ENCODE peak calls at places on chromosomes 7 and 10, in ten cellular contexts. Z is lower lobe of right lung, Y is neural crest cell, N is WTC11, B is bronchial epithelial cell, O is Calu3, H is epithelial cell of esophagus, I is fibroblast of lung, L is WERI-Rb-1, F is astrocyte of the spinal cord. X is an unnamed sample.

GRCh38 chr7:45687721-45688120 is 113.6 kb downstream of the ADCY1 start:
- DNase-seq in Z (no peak), Y (no peak), N (peak; percentile 2), B (peak; percentile 7), O (no peak), H (peak; percentile 17), I (no peak), L (no peak), F (no peak), X (no peak)

GRCh38 chr7:39414669-39415035 is 151.6 kb upstream of the YAE1 start:
- DNase-seq in Z (no peak), Y (no peak), N (no peak), B (no peak), O (no peak), H (no peak), I (no peak), L (no peak), F (no peak), X (no peak)

GRCh38 chr7:129771928-129772479 is 160.5 kb downstream of the NRF1 start:
- DNase-seq in Z (no peak), Y (no peak), N (peak; percentile 51), B (no peak), O (no peak), H (no peak), I (no peak), L (no peak), F (no peak), X (no peak)

GRCh38 chr7:92590711-92591310 is 621 bp upstream of the FAM133B start:
- DNase-seq in Z (peak; percentile 45), Y (no peak), N (no peak), B (no peak), O (no peak), H (no peak), I (no peak), L (peak; percentile 19), F (no peak), X (no peak)

GRCh38 chr7:135169141-135169935 is 1.2 kb downstream of the CYREN start:
- DNase-seq in Z (no peak), Y (no peak), N (peak; percentile 71), B (peak; percentile 96), O (peak; percentile 77), H (peak; percentile 94), I (peak; percentile 67), L (peak; percentile 74), F (no peak), X (peak; percentile 27)

GRCh38 chr7:101589976-101590662 is 39.0 kb downstream of the MYL10 start:
- DNase-seq in Z (no peak), Y (no peak), N (no peak), B (no peak), O (no peak), H (peak; percentile 73), I (no peak), L (no peak), F (no peak), X (no peak)

GRCh38 chr7:47759056-47759706 is 177.3 kb upstream of the TNS3 start:
- DNase-seq in Z (no peak), Y (no peak), N (no peak), B (no peak), O (peak; percentile 48), H (no peak), I (no peak), L (no peak), F (no peak), X (peak; percentile 35)

GRCh38 chr10:59227136-59227673 is 50.8 kb downstream of the PHYHIPL start:
- DNase-seq in Z (no peak), Y (no peak), N (peak; percentile 16), B (no peak), O (peak; percentile 22), H (peak; percentile 7), I (no peak), L (no peak), F (no peak), X (no peak)

DNA sequence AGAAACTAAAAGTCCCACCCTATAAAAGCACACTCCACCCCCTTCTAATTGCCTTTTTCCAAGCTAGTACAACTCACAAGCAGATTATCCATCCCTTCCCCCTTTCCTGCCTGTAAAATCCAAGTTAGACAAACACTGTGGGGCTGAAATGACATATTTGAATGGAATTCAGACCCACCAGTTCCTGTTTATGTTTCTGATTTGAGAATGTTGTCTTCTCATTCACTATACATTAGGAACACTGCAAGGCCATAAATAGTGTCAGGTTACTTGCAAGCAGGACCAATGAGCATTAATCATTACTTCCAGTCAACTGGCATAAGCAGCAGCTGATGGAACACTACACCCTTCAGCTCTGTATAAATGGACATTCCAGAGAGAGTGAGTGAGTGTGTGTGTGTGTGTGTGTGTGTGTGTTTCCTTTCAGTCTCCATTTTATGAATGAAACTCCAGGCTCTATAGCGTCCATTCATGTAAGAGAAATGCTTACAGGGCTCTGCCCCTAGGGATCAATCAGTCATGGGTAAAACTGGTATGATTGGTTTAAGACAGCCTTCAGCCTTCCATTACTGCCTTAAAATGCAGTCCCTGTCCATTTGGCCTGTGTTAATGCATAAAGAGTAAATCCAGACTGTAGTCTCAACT is 69.3 kb downstream of the ETV1 start:
- DNase-seq in Z (no peak), Y (peak; percentile 65), N (no peak), B (peak; percentile 100), O (peak; percentile 89), H (peak; percentile 99), I (peak; percentile 100), L (no peak), F (peak; percentile 99), X (peak; percentile 99)
- TF ChIP-seq CTCF in Z (no peak), Y (no peak), N (no peak), B (no peak), O (no peak), H (no peak), I (no peak), L (no peak), F (no peak), X (no peak)

GRCh38 chr7:97418312-97418711 is 300.8 kb downstream of the SDHAF3 start:
- DNase-seq in Z (no peak), Y (no peak), N (peak; percentile 40), B (no peak), O (no peak), H (no peak), I (no peak), L (no peak), F (no peak), X (no peak)
- TF ChIP-seq CTCF in Z (no peak), Y (no peak), N (peak; percentile 18), B (no peak), O (no peak), H (no peak), I (no peak), L (peak; percentile 11), F (no peak), X (no peak)

GRCh38 chr10:46220872-46221538 is 65.8 kb upstream of the ANTXRL start:
- DNase-seq in Z (no peak), Y (no peak), N (no peak), B (no peak), O (peak; percentile 32), H (no peak), I (no peak), L (no peak), F (no peak), X (no peak)

GRCh38 chr10:46223626-46224413 is 63.0 kb upstream of the ANTXRL start:
- DNase-seq in Z (no peak), Y (no peak), N (no peak), B (no peak), O (no peak), H (no peak), I (no peak), L (no peak), F (no peak), X (no peak)

GRCh38 chr10:46224414-46224682 is 62.4 kb upstream of the ANTXRL start:
- DNase-seq in Z (no peak), Y (no peak), N (no peak), B (no peak), O (no peak), H (no peak), I (no peak), L (no peak), F (no peak), X (no peak)

GRCh38 chr10:46222364-46222935 is 64.3 kb upstream of the ANTXRL start:
- DNase-seq in Z (no peak), Y (no peak), N (no peak), B (no peak), O (no peak), H (no peak), I (peak; percentile 20), L (no peak), F (no peak), X (peak; percentile 10)

GRCh38 chr10:46223064-46223480 is 63.7 kb upstream of the ANTXRL start:
- DNase-seq in Z (no peak), Y (no peak), N (no peak), B (no peak), O (peak; percentile 44), H (no peak), I (no peak), L (no peak), F (no peak), X (no peak)
- TF ChIP-seq CTCF in Z (no peak), Y (no peak), N (no peak), B (no peak), O (peak; percentile 53), H (peak; percentile 25), I (no peak), L (peak; percentile 60), F (peak; percentile 14), X (peak; percentile 13)

GRCh38 chr7:51280156-51280555 is 36.5 kb downstream of the COBL start:
- DNase-seq in Z (no peak), Y (no peak), N (no peak), B (no peak), O (no peak), H (no peak), I (no peak), L (no peak), F (no peak), X (no peak)

GRCh38 chr7:51278797-51279196 is 37.8 kb downstream of the COBL start:
- DNase-seq in Z (no peak), Y (no peak), N (no peak), B (no peak), O (no peak), H (peak; percentile 16), I (no peak), L (peak; percentile 80), F (no peak), X (no peak)

GRCh38 chr7:51276091-51276605 is 40.5 kb downstream of the COBL start:
- DNase-seq in Z (no peak), Y (no peak), N (no peak), B (no peak), O (no peak), H (no peak), I (no peak), L (no peak), F (no peak), X (no peak)

GRCh38 chr7:51276967-51277366 is 39.6 kb downstream of the COBL start:
- DNase-seq in Z (no peak), Y (no peak), N (no peak), B (no peak), O (no peak), H (no peak), I (no peak), L (no peak), F (no peak), X (no peak)

DNA sequence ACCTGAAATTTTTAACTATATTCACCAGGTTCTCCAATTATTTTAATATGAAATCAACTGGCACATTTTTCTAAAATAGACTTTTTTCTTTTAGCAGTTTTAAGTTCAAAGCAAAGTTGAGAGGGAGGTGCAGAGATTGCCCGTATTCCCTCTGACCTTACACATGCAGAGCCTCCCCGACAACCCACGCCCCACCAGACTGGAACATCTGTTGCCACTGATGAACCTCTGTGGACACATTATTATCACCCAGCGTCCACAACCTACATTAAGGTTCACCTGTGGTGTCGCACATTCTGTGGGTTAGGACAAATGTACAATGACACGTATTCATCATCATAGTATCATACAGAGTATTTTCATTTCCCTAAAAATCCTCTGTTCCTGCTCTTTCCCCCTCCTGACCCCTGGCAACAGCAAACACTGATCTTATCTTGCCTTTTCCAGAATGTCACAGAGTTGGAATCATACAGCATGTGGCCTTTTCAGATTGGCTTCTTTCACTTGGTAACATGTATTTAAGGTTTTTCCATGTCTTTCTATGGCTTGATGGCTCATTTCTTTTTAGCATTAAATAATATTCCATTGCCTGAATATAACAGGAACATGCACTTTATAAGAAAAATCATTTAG is 37.1 kb downstream of the COBL start:
- DNase-seq in Z (no peak), Y (no peak), N (no peak), B (no peak), O (no peak), H (no peak), I (no peak), L (no peak), F (no peak), X (no peak)
- TF ChIP-seq CTCF in Z (no peak), Y (no peak), N (no peak), B (no peak), O (no peak), H (no peak), I (no peak), L (no peak), F (no peak), X (no peak)

X was measured in fibroblast of pulmonary artery.